ENCODE peak calls at places on chromosomes 11 and 22, in five cellular contexts. I, U, Q, T and G are unnamed samples.

GRCh38 chr11:83124631-83125424 is 32.1 kb upstream of the PCF11 start:
- DNase-seq in T (no peak), Q (no peak), I (no peak), U (no peak), G (no peak)

GRCh38 chr11:33895752-33896137 is 3.9 kb upstream of the LMO2 start:
- DNase-seq in Q (no peak), I (no peak), U (no peak), T (no peak), G (no peak)

GRCh38 chr11:94549166-94549565 is 5.4 kb downstream of the FUT4 start:
- DNase-seq in Q (no peak), I (no peak), U (no peak), T (no peak), G (no peak)

GRCh38 chr22:20207277-20208025 is 56.6 kb upstream of the CCDC188 start:
- DNase-seq in Q (no peak), U (no peak), T (no peak), I (no peak), G (no peak)

GRCh38 chr11:74460065-74460464 is 7.3 kb downstream of the KCNE3 start:
- DNase-seq in T (no peak), U (no peak), Q (no peak), I (no peak), G (no peak)

GRCh38 chr11:134476435-134477021 is 64.5 kb upstream of the B3GAT1 start:
- DNase-seq in T (no peak), U (no peak), I (no peak), Q (no peak), G (peak)

GRCh38 chr11:76791861-76792260 is 8.7 kb downstream of the TSKU start:
- DNase-seq in T (peak), I (no peak), Q (no peak), U (no peak), G (peak)

GRCh38 chr11:109247071-109247470 is 174.9 kb upstream of the C11orf87 start:
- DNase-seq in Q (no peak), T (no peak), U (no peak), I (no peak), G (no peak)

GRCh38 chr11:19441752-19442553 is 201.2 kb upstream of the E2F8 start:
- DNase-seq in U (peak), Q (no peak), I (no peak), T (peak), G (peak)

GRCh38 chr11:63880031-63880841 is 36.7 kb downstream of the RCOR2 start:
- DNase-seq in T (no peak), U (no peak), Q (no peak), I (no peak), G (no peak)

GRCh38 chr11:32081129-32081641 is 9.7 kb upstream of the RCN1 start:
- DNase-seq in T (peak), I (no peak), U (no peak), Q (no peak), G (no peak)

GRCh38 chr11:16216831-16217230 is 139.5 kb downstream of the SOX6 start:
- DNase-seq in Q (no peak), T (no peak), U (no peak), I (no peak), G (no peak)

GRCh38 chr11:127136438-127136837 is 135.9 kb upstream of the KIRREL3 start:
- DNase-seq in U (no peak), T (no peak), I (no peak), Q (no peak), G (no peak)

GRCh38 chr11:79431535-79431934 is 9.3 kb downstream of the TENM4 start:
- DNase-seq in Q (no peak), T (no peak), U (no peak), I (no peak), G (no peak)

GRCh38 chr11:71363721-71364120 is 84.5 kb downstream of the DHCR7 start:
- DNase-seq in T (no peak), I (no peak), Q (no peak), U (no peak), G (no peak)

GRCh38 chr11:61753672-61754071 is 1.2 kb downstream of the MYRF start:
- DNase-seq in T (no peak), I (no peak), Q (no peak), U (no peak), G (no peak)

GRCh38 chr11:11589385-11589890 is 32.4 kb downstream of the GALNT18 start:
- DNase-seq in T (no peak), Q (no peak), I (no peak), U (no peak), G (no peak)

GRCh38 chr22:40263191-40263590 is 83.1 kb upstream of the ADSL start:
- DNase-seq in Q (peak), I (no peak), U (no peak), T (no peak), G (peak)

GRCh38 chr11:101797335-101797734 is 117.5 kb upstream of the CEP126 start:
- DNase-seq in Q (no peak), U (no peak), T (no peak), I (no peak), G (no peak)

GRCh38 chr11:75862437-75862836 is 47.4 kb downstream of the UVRAG start:
- DNase-seq in Q (no peak), T (no peak), I (no peak), U (no peak), G (no peak)

GRCh38 chr11:43837879-43838278 is 42.8 kb upstream of the ALKBH3 start:
- DNase-seq in I (no peak), U (no peak), Q (no peak), T (no peak), G (no peak)

GRCh38 chr11:965206-965775 is 39.6 kb downstream of the AP2A2 start:
- DNase-seq in U (no peak), Q (no peak), T (no peak), I (no peak), G (no peak)

GRCh38 chr11:36532908-36533601 is 23.0 kb upstream of the TRAF6 start:
- DNase-seq in T (no peak), U (no peak), Q (no peak), I (no peak), G (no peak)

GRCh38 chr22:43293661-43294392 is 49.3 kb downstream of the SCUBE1 start:
- DNase-seq in Q (no peak), I (peak), U (peak), T (peak), G (peak)

GRCh38 chr11:8307601-8308000 is 43.9 kb upstream of the LMO1 start:
- DNase-seq in Q (no peak), I (no peak), U (no peak), T (no peak), G (no peak)

GRCh38 chr11:848380-848931 is 5.8 kb downstream of the TSPAN4 start:
- DNase-seq in T (no peak), I (no peak), Q (peak), U (no peak), G (no peak)

GRCh38 chr11:33634291-33634834 is 66.3 kb downstream of the C11orf91 start:
- DNase-seq in U (no peak), T (no peak), I (no peak), Q (no peak), G (no peak)

GRCh38 chr11:1844221-1845094 is 5.7 kb downstream of the TNNI2 start:
- DNase-seq in U (no peak), T (peak), I (no peak), Q (peak), G (no peak)

GRCh38 chr11:95268386-95268785 is 37.4 kb upstream of the SESN3 start:
- DNase-seq in T (no peak), I (no peak), U (no peak), Q (no peak), G (no peak)

GRCh38 chr11:83990160-83990733 is 704.1 kb upstream of the CCDC90B start:
- DNase-seq in Q (no peak), I (no peak), U (no peak), T (peak), G (no peak)

GRCh38 chr22:32695451-32695891 is 106.0 kb upstream of the TIMP3 start:
- DNase-seq in T (no peak), Q (no peak), I (no peak), U (no peak), G (no peak)

GRCh38 chr11:71580057-71581003 is 2.3 kb downstream of the KRTAP5-11 start:
- DNase-seq in U (peak), I (peak), Q (peak), T (peak), G (peak)